ENCODE peak calls at places on chromosomes 7 and 10, in nine cellular contexts. B is psoas muscle, M is heart right ventricle, H is IMR-90, C is heart left ventricle, W is brain microvascular endothelial cell, U is spleen, D is hepatocyte, Z is BJ. T is an unnamed sample.

GRCh38 chr7:34109936-34110626 is 204.7 kb downstream of the BMPER start:
- DNase-seq in B (no peak), M (no peak), H (peak; percentile 8), C (no peak), W (no peak), U (no peak), D (no peak), Z (no peak), T (no peak)

GRCh38 chr7:3956949-3957348 is 655.9 kb downstream of the SDK1 start:
- DNase-seq in B (no peak), M (no peak), H (no peak), C (no peak), W (no peak), U (no peak), D (no peak), Z (no peak), T (no peak)

GRCh38 chr7:134553976-134554375 is 5.1 kb downstream of the AKR1B15 start:
- DNase-seq in B (no peak), M (no peak), H (peak; percentile 5), C (no peak), W (no peak), U (no peak), D (peak; percentile 18), Z (no peak), T (peak; percentile 35)

GRCh38 chr7:34719651-34720050 is 61.6 kb downstream of the NPSR1 start:
- DNase-seq in B (no peak), M (no peak), H (no peak), C (no peak), W (no peak), U (no peak), D (no peak), Z (no peak), T (no peak)

GRCh38 chr10:109922976-109923921 is at the start of gene XPNPEP1:
- DNase-seq in B (peak; percentile 94), M (peak; percentile 89), H (peak; percentile 83), C (peak; percentile 93), W (peak; percentile 71), U (peak; percentile 97), D (peak; percentile 95), Z (no peak), T (peak; percentile 89)

GRCh38 chr7:45657890-45658715 is 83.9 kb downstream of the ADCY1 start:
- DNase-seq in B (no peak), M (no peak), H (no peak), C (no peak), W (no peak), U (no peak), D (no peak), Z (no peak), T (no peak)

GRCh38 chr7:115124409-115124939 is 202.6 kb downstream of the MDFIC start:
- DNase-seq in B (no peak), M (peak; percentile 36), H (peak; percentile 27), C (peak; percentile 46), W (peak; percentile 40), U (no peak), D (no peak), Z (no peak), T (no peak)

GRCh38 chr10:484441-484924 is 205.0 kb downstream of the DIP2C start:
- DNase-seq in B (peak; percentile 70), M (no peak), H (peak; percentile 16), C (no peak), W (peak; percentile 69), U (peak; percentile 79), D (no peak), Z (no peak), T (peak; percentile 82)

GRCh38 chr10:130761032-130761575 is 550.4 kb downstream of the TCERG1L start:
- DNase-seq in B (peak; percentile 19), M (no peak), H (no peak), C (no peak), W (no peak), U (peak; percentile 51), D (no peak), Z (no peak), T (no peak)

GRCh38 chr10:28442375-28442774 is 90.5 kb upstream of the WAC start:
- DNase-seq in B (no peak), M (no peak), H (no peak), C (no peak), W (no peak), U (no peak), D (no peak), Z (no peak), T (no peak)

GRCh38 chr7:149423441-149423970 is 37.4 kb downstream of the ZNF777 start:
- DNase-seq in B (no peak), M (no peak), H (no peak), C (no peak), W (no peak), U (no peak), D (no peak), Z (no peak), T (no peak)

GRCh38 chr7:44247868-44248651 is 47.3 kb downstream of the YKT6 start:
- DNase-seq in B (no peak), M (no peak), H (no peak), C (no peak), W (no peak), U (no peak), D (no peak), Z (no peak), T (no peak)

GRCh38 chr7:155166673-155167370 is 96.7 kb downstream of the HTR5A start:
- DNase-seq in B (peak; percentile 80), M (no peak), H (peak; percentile 46), C (peak; percentile 45), W (peak; percentile 91), U (no peak), D (peak; percentile 80), Z (peak; percentile 90), T (no peak)

GRCh38 chr10:1130226-1130625 is 74.0 kb downstream of the WDR37 start:
- DNase-seq in B (no peak), M (no peak), H (no peak), C (no peak), W (no peak), U (no peak), D (no peak), Z (no peak), T (no peak)

GRCh38 chr7:32154797-32155196 is 84.6 kb upstream of the PDE1C start:
- DNase-seq in B (peak; percentile 69), M (peak; percentile 76), H (peak; percentile 36), C (peak; percentile 79), W (no peak), U (no peak), D (no peak), Z (no peak), T (no peak)

GRCh38 chr10:75469018-75469616 is 37.7 kb downstream of the LRMDA start:
- DNase-seq in B (peak; percentile 73), M (peak; percentile 20), H (peak; percentile 84), C (peak; percentile 49), W (peak; percentile 85), U (no peak), D (peak; percentile 74), Z (peak; percentile 86), T (no peak)

DNA sequence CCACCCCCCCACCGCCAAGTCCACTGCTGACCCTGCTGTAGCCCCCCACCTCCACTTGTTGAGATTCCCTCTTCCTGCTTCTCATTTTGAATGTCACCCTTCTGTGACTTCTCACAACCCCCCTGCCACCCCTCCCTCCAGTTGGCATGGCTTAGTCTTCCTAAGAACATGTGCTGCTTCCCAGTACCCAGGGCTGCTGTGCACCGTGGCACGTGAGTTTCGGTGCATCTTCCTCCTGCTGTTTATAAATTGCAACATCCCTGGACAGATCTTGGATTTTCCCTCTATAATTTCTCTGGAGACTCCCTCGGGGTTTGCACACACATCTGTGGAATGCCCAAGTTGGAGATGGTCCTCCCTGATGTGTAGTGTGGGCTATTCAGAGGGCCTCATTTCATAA is 52.8 kb downstream of the IKZF1 start:
- DNase-seq in B (no peak), M (no peak), H (no peak), C (no peak), W (no peak), U (no peak), D (no peak), Z (no peak), T (no peak)
- H3K36me3 ChIP-seq in B (no peaks in the 10 kb centered on the region), M (peaks cover 31% of the 10 kb centered on the region), H (no peaks in the 10 kb centered on the region), C (no peaks in the 10 kb centered on the region), W (no peaks in the 10 kb centered on the region), U (peaks cover 17% of the 10 kb centered on the region), D (no peaks in the 10 kb centered on the region), Z (no peaks in the 10 kb centered on the region), T (peaks cover 4% of the 10 kb centered on the region)

GRCh38 chr7:2371329-2371728 is 16.7 kb downstream of the EIF3B start:
- DNase-seq in B (no peak), M (no peak), H (no peak), C (peak; percentile 18), W (no peak), U (no peak), D (no peak), Z (no peak), T (no peak)

GRCh38 chr7:2374401-2374800 is 19.8 kb downstream of the EIF3B start:
- DNase-seq in B (no peak), M (no peak), H (no peak), C (no peak), W (no peak), U (no peak), D (no peak), Z (no peak), T (no peak)

GRCh38 chr7:2373646-2374045 is 19.0 kb downstream of the EIF3B start:
- DNase-seq in B (no peak), M (no peak), H (no peak), C (no peak), W (no peak), U (no peak), D (no peak), Z (no peak), T (no peak)

GRCh38 chr7:2372724-2373123 is 18.1 kb downstream of the EIF3B start:
- DNase-seq in B (peak; percentile 32), M (no peak), H (no peak), C (peak; percentile 0), W (no peak), U (no peak), D (no peak), Z (no peak), T (no peak)

DNA sequence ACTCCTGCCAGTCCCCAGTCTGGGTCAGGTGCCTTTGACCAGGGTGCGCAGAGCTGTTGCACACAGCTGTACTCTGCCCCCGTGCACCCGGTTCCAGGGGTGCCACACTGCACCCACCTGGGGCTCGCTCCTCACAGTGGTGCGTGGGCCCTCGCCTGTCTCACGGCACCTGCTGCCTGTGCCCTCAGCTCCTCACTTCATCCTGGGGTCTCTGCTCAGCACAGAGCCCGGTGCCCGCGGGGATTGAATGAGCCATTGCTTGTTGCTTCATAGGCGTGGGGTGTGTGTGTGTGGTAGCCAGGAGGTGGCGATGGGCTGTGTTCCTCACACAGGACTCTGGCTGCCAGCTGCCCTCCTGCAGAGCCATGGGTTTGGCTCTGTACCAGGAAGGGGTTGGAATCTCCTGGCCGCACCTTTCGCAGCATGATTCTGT is 18.5 kb downstream of the EIF3B start:
- DNase-seq in B (no peak), M (no peak), H (no peak), C (no peak), W (no peak), U (no peak), D (no peak), Z (no peak), T (no peak)
- H3K36me3 ChIP-seq in B (peaks cover 90% of the 10 kb centered on the region), M (peaks cover 93% of the 10 kb centered on the region), H (peaks cover 88% of the 10 kb centered on the region), C (peaks cover 92% of the 10 kb centered on the region), W (peaks cover 90% of the 10 kb centered on the region), U (peaks cover 93% of the 10 kb centered on the region), D (no peaks in the 10 kb centered on the region), Z (peaks cover 53% of the 10 kb centered on the region), T (peaks cover 46% of the 10 kb centered on the region)

GRCh38 chr10:74032900-74033655 is 35.2 kb downstream of the VCL start:
- DNase-seq in B (no peak), M (no peak), H (no peak), C (no peak), W (no peak), U (no peak), D (no peak), Z (no peak), T (no peak)
- H3K36me3 ChIP-seq in B (peaks cover under 1% of the 10 kb centered on the region), M (peaks cover 18% of the 10 kb centered on the region), H (peaks cover 22% of the 10 kb centered on the region), C (peaks cover 14% of the 10 kb centered on the region), W (peaks cover 40% of the 10 kb centered on the region), U (no peaks in the 10 kb centered on the region), D (no peaks in the 10 kb centered on the region), Z (no peaks in the 10 kb centered on the region), T (no peaks in the 10 kb centered on the region)

GRCh38 chr7:106071999-106072714 is 40.0 kb downstream of the SYPL1 start:
- DNase-seq in B (no peak), M (peak; percentile 73), H (no peak), C (no peak), W (no peak), U (no peak), D (peak; percentile 48), Z (no peak), T (no peak)
- H3K36me3 ChIP-seq in B (no peaks in the 10 kb centered on the region), M (no peaks in the 10 kb centered on the region), H (no peaks in the 10 kb centered on the region), C (no peaks in the 10 kb centered on the region), W (no peaks in the 10 kb centered on the region), U (no peaks in the 10 kb centered on the region), D (no peaks in the 10 kb centered on the region), Z (no peaks in the 10 kb centered on the region), T (no peaks in the 10 kb centered on the region)